ENCODE peak calls at places on chromosomes 11 and 22, in four cellular contexts. H is ovary, Q is spleen, P is IMR-90. R is an unnamed sample. For H3K36me3, the result is how much of the 10 kb centered on the place peaks cover.

GRCh38 chr11:66133216-66133775 is 63.2 kb downstream of the PACS1 start:
- DNase-seq in P (no peak), Q (no peak), H (no peak), R (no peak)

GRCh38 chr11:45410391-45411215 is 124.5 kb upstream of the SYT13 start:
- DNase-seq in H (no peak), P (no peak), Q (no peak), R (no peak)

GRCh38 chr11:69044111-69045013 is 4.4 kb upstream of the TPCN2 start:
- DNase-seq in Q (peak), P (peak), H (peak), R (peak)

GRCh38 chr11:111635706-111636045 is 33.4 kb downstream of the SIK2 start:
- DNase-seq in H (no peak), Q (no peak), P (peak), R (no peak)

GRCh38 chr11:125020342-125020741 is 42.8 kb upstream of the SLC37A2 start:
- DNase-seq in H (no peak), Q (no peak), P (no peak), R (no peak)

GRCh38 chr11:119254239-119254638 is 48.1 kb downstream of the CBL start:
- DNase-seq in Q (no peak), H (no peak), P (no peak), R (no peak)

GRCh38 chr11:43575931-43576833 is 104.4 kb upstream of the HSD17B12 start:
- DNase-seq in P (no peak), H (no peak), Q (no peak), R (no peak)

GRCh38 chr22:45970709-45971388 is 6.1 kb downstream of the WNT7B start:
- DNase-seq in Q (no peak), H (no peak), P (peak), R (no peak)

GRCh38 chr11:105903113-105903512 is 118.9 kb downstream of the MSANTD4 start:
- DNase-seq in P (peak), H (no peak), Q (no peak), R (no peak)

GRCh38 chr22:49392841-49393510 is 434.7 kb downstream of the BRD1 start:
- DNase-seq in Q (no peak), P (no peak), H (no peak), R (no peak)

GRCh38 chr22:34847072-34847471 is 218.9 kb upstream of the ISX start:
- DNase-seq in Q (no peak), H (no peak), P (no peak), R (no peak)

DNA sequence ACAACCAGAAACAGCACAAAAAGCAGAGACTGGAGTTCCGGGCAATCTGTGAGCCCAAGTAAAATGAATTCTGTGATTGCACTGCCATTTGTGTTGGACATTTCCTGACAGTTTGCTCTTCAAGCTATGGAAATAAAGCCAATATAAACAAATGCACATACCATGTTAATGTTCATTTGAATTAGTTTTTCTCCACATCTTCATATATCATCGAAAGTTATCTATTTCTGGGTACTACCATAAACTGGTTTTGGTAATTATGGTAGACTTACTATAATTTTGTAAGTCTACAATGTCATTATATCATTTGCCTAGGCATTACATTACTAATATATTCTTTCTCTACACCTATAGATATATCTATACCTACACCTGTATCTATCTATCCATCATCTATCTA is at the start of gene OR5M11:
- DNase-seq in H (no peak), Q (no peak), P (no peak), R (no peak)
- TF ChIP-seq CTCF in H (no peak), Q (no peak), P (no peak), R (no peak)

GRCh38 chr22:42581762-42582716 is 28.3 kb downstream of the SERHL2 start:
- DNase-seq in H (peak), Q (peak), P (peak), R (peak)

GRCh38 chr22:42584364-42584940 is 30.2 kb downstream of the POLDIP3 start:
- DNase-seq in P (no peak), Q (no peak), H (no peak), R (no peak)

GRCh38 chr22:42582987-42583386 is 29.2 kb downstream of the SERHL2 start:
- DNase-seq in Q (no peak), H (no peak), P (no peak), R (no peak)

DNA sequence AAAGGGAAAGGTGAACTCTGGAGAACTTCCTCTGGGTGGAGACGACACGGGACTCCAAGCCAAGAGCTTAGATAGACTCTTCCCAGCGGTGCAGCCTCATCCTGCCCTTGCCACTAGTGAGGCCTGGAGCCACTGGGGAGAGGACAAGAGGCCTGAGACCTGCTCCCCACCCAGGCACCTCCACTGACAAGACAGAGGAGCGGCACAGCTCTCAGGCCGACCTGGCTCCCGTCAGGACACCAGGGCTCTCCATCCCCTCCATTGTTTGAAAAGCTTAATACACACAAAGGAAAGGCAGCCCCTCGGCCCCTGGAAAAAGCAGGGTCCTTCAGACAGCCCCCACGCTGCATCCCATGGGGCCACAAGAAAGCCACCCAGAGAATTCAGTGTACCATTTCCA is 29.6 kb downstream of the POLDIP3 start:
- DNase-seq in Q (no peak), H (no peak), P (no peak), R (no peak)
- H3K36me3 ChIP-seq in Q (half or more), H (under half), P (under half), R (under half)

DNA sequence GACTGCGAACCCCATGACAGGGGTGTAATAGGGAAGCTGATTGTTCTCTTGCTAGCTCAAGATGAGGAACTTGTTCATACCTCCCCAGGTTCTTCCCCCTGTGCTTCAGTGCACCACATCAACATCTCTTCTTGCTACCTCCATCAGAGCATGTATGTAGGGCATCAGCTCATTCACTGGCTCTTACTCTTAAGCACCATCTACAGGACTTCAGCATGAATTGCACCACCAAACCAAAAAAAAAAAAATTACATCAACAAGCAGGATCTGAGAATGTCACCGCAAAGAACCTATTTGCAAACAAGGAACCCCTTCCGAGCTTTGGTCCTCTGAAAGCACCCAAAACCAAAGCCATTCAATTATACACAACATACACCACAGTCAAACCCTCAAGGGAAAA is 2226.5 kb upstream of the RAG2 start:
- DNase-seq in Q (no peak), H (no peak), P (peak), R (no peak)
- TF ChIP-seq CTCF in Q (no peak), H (no peak), P (peak), R (peak)

GRCh38 chr22:41636467-41636866 is 15.4 kb downstream of the XRCC6 start:
- DNase-seq in P (peak), Q (no peak), H (no peak), R (no peak)
- H3K36me3 ChIP-seq in P (half or more), Q (half or more), H (under half), R (under half)